ENCODE peak calls at places on chromosome 5, in eight cellular contexts. J, C, Q, Z, I, K, T and D are unnamed samples.

GRCh38 chr5:74798977-74799911 is 32.2 kb downstream of the NSA2 start:
- DNase-seq in I (no peak), T (no peak), C (no peak), Q (no peak), J (no peak), K (no peak), Z (no peak), D (no peak)

GRCh38 chr5:138726848-138727247 is 26.4 kb upstream of the CTNNA1 start:
- DNase-seq in K (no peak), C (no peak), J (no peak), Z (no peak), Q (no peak), T (no peak), I (no peak), D (no peak)

GRCh38 chr5:41157272-41157671 is 56.1 kb downstream of the C6 start:
- DNase-seq in Q (no peak), C (peak), Z (no peak), K (no peak), I (no peak), J (no peak), T (no peak), D (no peak)

GRCh38 chr5:149576021-149576420 is 5.3 kb upstream of the ARHGEF37 start:
- DNase-seq in K (no peak), Z (no peak), J (no peak), Q (no peak), I (no peak), T (no peak), C (no peak), D (no peak)

GRCh38 chr5:93092349-93093105 is 488.5 kb downstream of the NR2F1-AS1 start:
- DNase-seq in Q (no peak), T (peak), I (peak), C (peak), K (no peak), Z (no peak), J (peak), D (no peak)

GRCh38 chr5:861442-862366 is 10.9 kb upstream of the ZDHHC11 start:
- DNase-seq in K (no peak), J (no peak), Z (no peak), I (no peak), Q (no peak), C (no peak), T (no peak), D (no peak)

GRCh38 chr5:18465833-18466681 is 831.8 kb downstream of the TAF11L14 start:
- DNase-seq in C (peak), Q (no peak), J (peak), T (peak), K (no peak), Z (peak), I (peak), D (peak)

GRCh38 chr5:112630246-112631009 is 107.3 kb upstream of the APC start:
- DNase-seq in K (no peak), J (no peak), Q (no peak), I (no peak), Z (no peak), C (peak), T (no peak), D (peak)